ENCODE peak calls at places on chromosomes 16 and 17, in nine cellular contexts. One of them, this sample, is unnamed.

GRCh38 chr16:84461029-84461415 is 43.4 kb downstream of the MEAK7 start:
- DNase-seq in A549: no peak
- DNase-seq in DND-41: no peak
- DNase-seq in PC-9: no peak
- DNase-seq in heart left ventricle: no peak
- DNase-seq in bronchial epithelial cell: no peak
- DNase-seq in body of pancreas: no peak
- DNase-seq in right atrium auricular region: no peak
- DNase-seq in Peyer's patch: no peak
- DNase-seq in this sample: no peak

GRCh38 chr17:81256616-81257015 is 17.5 kb downstream of the NDUFAF8 start:
- DNase-seq in A549: peak
- DNase-seq in DND-41: no peak
- DNase-seq in PC-9: no peak
- DNase-seq in heart left ventricle: no peak
- DNase-seq in bronchial epithelial cell: peak
- DNase-seq in body of pancreas: no peak
- DNase-seq in right atrium auricular region: no peak
- DNase-seq in Peyer's patch: no peak
- DNase-seq in this sample: no peak

GRCh38 chr16:4558026-4558425 is 1.9 kb downstream of the C16orf96 start:
- DNase-seq in A549: no peak
- DNase-seq in DND-41: no peak
- DNase-seq in PC-9: no peak
- DNase-seq in heart left ventricle: no peak
- DNase-seq in bronchial epithelial cell: no peak
- DNase-seq in body of pancreas: no peak
- DNase-seq in right atrium auricular region: no peak
- DNase-seq in Peyer's patch: no peak
- DNase-seq in this sample: no peak

GRCh38 chr16:2086812-2087425 is 39.1 kb downstream of the TSC2 start:
- DNase-seq in A549: no peak
- DNase-seq in DND-41: no peak
- DNase-seq in PC-9: no peak
- DNase-seq in heart left ventricle: no peak
- DNase-seq in bronchial epithelial cell: no peak
- DNase-seq in body of pancreas: no peak
- DNase-seq in right atrium auricular region: no peak
- DNase-seq in Peyer's patch: no peak
- DNase-seq in this sample: no peak

GRCh38 chr16:54242199-54242598 is 44.4 kb downstream of the IRX3 start:
- DNase-seq in A549: no peak
- DNase-seq in DND-41: peak
- DNase-seq in PC-9: peak
- DNase-seq in heart left ventricle: no peak
- DNase-seq in bronchial epithelial cell: no peak
- DNase-seq in body of pancreas: no peak
- DNase-seq in right atrium auricular region: peak
- DNase-seq in Peyer's patch: no peak
- DNase-seq in this sample: no peak

GRCh38 chr17:72677108-72677507 is 415.4 kb downstream of the SLC39A11 start:
- DNase-seq in A549: no peak
- DNase-seq in DND-41: no peak
- DNase-seq in PC-9: no peak
- DNase-seq in heart left ventricle: no peak
- DNase-seq in bronchial epithelial cell: no peak
- DNase-seq in body of pancreas: no peak
- DNase-seq in right atrium auricular region: no peak
- DNase-seq in Peyer's patch: no peak
- DNase-seq in this sample: no peak

GRCh38 chr17:66398617-66399016 is 96.2 kb downstream of the PRKCA start:
- DNase-seq in A549: no peak
- DNase-seq in DND-41: no peak
- DNase-seq in PC-9: no peak
- DNase-seq in heart left ventricle: no peak
- DNase-seq in bronchial epithelial cell: no peak
- DNase-seq in body of pancreas: no peak
- DNase-seq in right atrium auricular region: no peak
- DNase-seq in Peyer's patch: no peak
- DNase-seq in this sample: no peak

GRCh38 chr16:59540621-59541020 is 806.5 kb upstream of the GOT2 start:
- DNase-seq in A549: no peak
- DNase-seq in DND-41: no peak
- DNase-seq in PC-9: no peak
- DNase-seq in heart left ventricle: no peak
- DNase-seq in bronchial epithelial cell: no peak
- DNase-seq in body of pancreas: no peak
- DNase-seq in right atrium auricular region: no peak
- DNase-seq in Peyer's patch: no peak
- DNase-seq in this sample: no peak

GRCh38 chr17:29190039-29190438 is 9.8 kb upstream of the MYO18A start:
- DNase-seq in A549: no peak
- DNase-seq in DND-41: no peak
- DNase-seq in PC-9: no peak
- DNase-seq in heart left ventricle: no peak
- DNase-seq in bronchial epithelial cell: no peak
- DNase-seq in body of pancreas: no peak
- DNase-seq in right atrium auricular region: no peak
- DNase-seq in Peyer's patch: no peak
- DNase-seq in this sample: no peak

GRCh38 chr17:6096201-6097004 is 26.2 kb downstream of the WSCD1 start:
- DNase-seq in A549: no peak
- DNase-seq in DND-41: no peak
- DNase-seq in PC-9: no peak
- DNase-seq in heart left ventricle: no peak
- DNase-seq in bronchial epithelial cell: no peak
- DNase-seq in body of pancreas: no peak
- DNase-seq in right atrium auricular region: no peak
- DNase-seq in Peyer's patch: no peak
- DNase-seq in this sample: no peak

GRCh38 chr17:67818110-67819002 is 6.9 kb upstream of the BPTF start:
- DNase-seq in A549: no peak
- DNase-seq in DND-41: no peak
- DNase-seq in PC-9: peak
- DNase-seq in heart left ventricle: no peak
- DNase-seq in bronchial epithelial cell: no peak
- DNase-seq in body of pancreas: no peak
- DNase-seq in right atrium auricular region: no peak
- DNase-seq in Peyer's patch: peak
- DNase-seq in this sample: peak

GRCh38 chr16:81429045-81429521 is 15.5 kb upstream of the CMIP start:
- DNase-seq in A549: no peak
- DNase-seq in DND-41: no peak
- DNase-seq in PC-9: peak
- DNase-seq in heart left ventricle: peak
- DNase-seq in bronchial epithelial cell: no peak
- DNase-seq in body of pancreas: peak
- DNase-seq in right atrium auricular region: no peak
- DNase-seq in Peyer's patch: peak
- DNase-seq in this sample: no peak

GRCh38 chr16:30464078-30464477 is 8.5 kb upstream of the ITGAL start:
- DNase-seq in A549: no peak
- DNase-seq in DND-41: no peak
- DNase-seq in PC-9: no peak
- DNase-seq in heart left ventricle: no peak
- DNase-seq in bronchial epithelial cell: no peak
- DNase-seq in body of pancreas: no peak
- DNase-seq in right atrium auricular region: no peak
- DNase-seq in Peyer's patch: no peak
- DNase-seq in this sample: no peak

GRCh38 chr17:17215575-17215974 is 9.4 kb upstream of the PLD6 start:
- DNase-seq in A549: no peak
- DNase-seq in DND-41: no peak
- DNase-seq in PC-9: no peak
- DNase-seq in heart left ventricle: no peak
- DNase-seq in bronchial epithelial cell: no peak
- DNase-seq in body of pancreas: no peak
- DNase-seq in right atrium auricular region: no peak
- DNase-seq in Peyer's patch: no peak
- DNase-seq in this sample: no peak

GRCh38 chr17:17213775-17214174 is 7.6 kb upstream of the PLD6 start:
- DNase-seq in A549: no peak
- DNase-seq in DND-41: no peak
- DNase-seq in PC-9: no peak
- DNase-seq in heart left ventricle: no peak
- DNase-seq in bronchial epithelial cell: no peak
- DNase-seq in body of pancreas: no peak
- DNase-seq in right atrium auricular region: no peak
- DNase-seq in Peyer's patch: no peak
- DNase-seq in this sample: no peak

GRCh38 chr17:17216236-17216635 is 10.1 kb upstream of the PLD6 start:
- DNase-seq in A549: no peak
- DNase-seq in DND-41: no peak
- DNase-seq in PC-9: no peak
- DNase-seq in heart left ventricle: no peak
- DNase-seq in bronchial epithelial cell: no peak
- DNase-seq in body of pancreas: no peak
- DNase-seq in right atrium auricular region: no peak
- DNase-seq in Peyer's patch: no peak
- DNase-seq in this sample: no peak

GRCh38 chr17:17214646-17215436 is 8.7 kb upstream of the PLD6 start:
- DNase-seq in A549: no peak
- DNase-seq in DND-41: no peak
- DNase-seq in PC-9: no peak
- DNase-seq in heart left ventricle: peak
- DNase-seq in bronchial epithelial cell: no peak
- DNase-seq in body of pancreas: no peak
- DNase-seq in right atrium auricular region: no peak
- DNase-seq in Peyer's patch: no peak
- DNase-seq in this sample: no peak

DNA sequence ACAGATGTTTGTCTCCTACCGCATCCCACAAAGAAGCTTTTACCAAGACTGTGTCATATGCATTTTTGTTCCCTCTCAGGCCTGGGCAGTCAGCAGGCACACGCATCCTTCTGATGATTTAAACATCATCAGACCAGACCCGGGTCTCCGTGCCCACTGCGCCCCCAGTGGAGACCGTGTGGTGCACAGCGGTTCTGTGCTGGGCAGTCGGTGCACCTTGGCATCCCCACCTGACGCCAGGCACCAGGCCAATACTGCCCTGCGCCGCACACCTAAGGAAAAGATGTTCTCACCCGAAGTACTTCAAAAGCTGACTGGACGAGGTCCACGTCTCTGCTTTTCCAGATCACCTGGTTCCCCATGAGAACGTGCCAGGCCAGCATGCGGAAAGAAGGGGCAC is 10.6 kb upstream of the PLD6 start:
- DNase-seq in A549: peak
- DNase-seq in DND-41: no peak
- DNase-seq in PC-9: no peak
- DNase-seq in heart left ventricle: no peak
- DNase-seq in bronchial epithelial cell: no peak
- DNase-seq in body of pancreas: no peak
- DNase-seq in right atrium auricular region: no peak
- DNase-seq in Peyer's patch: no peak
- DNase-seq in this sample: no peak
- TF ChIP-seq CTCF in A549: peak
- TF ChIP-seq CTCF in DND-41: peak
- TF ChIP-seq CTCF in PC-9: no peak
- TF ChIP-seq CTCF in heart left ventricle: no peak
- TF ChIP-seq CTCF in bronchial epithelial cell: peak
- TF ChIP-seq CTCF in body of pancreas: no peak
- TF ChIP-seq CTCF in right atrium auricular region: no peak
- TF ChIP-seq CTCF in Peyer's patch: no peak
- TF ChIP-seq CTCF in this sample: no peak

GRCh38 chr17:20091161-20092029 is 82.2 kb downstream of the SPECC1 start:
- DNase-seq in A549: no peak
- DNase-seq in DND-41: no peak
- DNase-seq in PC-9: no peak
- DNase-seq in heart left ventricle: peak
- DNase-seq in bronchial epithelial cell: no peak
- DNase-seq in body of pancreas: peak
- DNase-seq in right atrium auricular region: peak
- DNase-seq in Peyer's patch: no peak
- DNase-seq in this sample: no peak
- H3K4me3 ChIP-seq in A549: no peak
- H3K4me3 ChIP-seq in DND-41: no peak
- H3K4me3 ChIP-seq in PC-9: no peak
- H3K4me3 ChIP-seq in heart left ventricle: no peak
- H3K4me3 ChIP-seq in bronchial epithelial cell: no peak
- H3K4me3 ChIP-seq in body of pancreas: no peak
- H3K4me3 ChIP-seq in right atrium auricular region: no peak
- H3K4me3 ChIP-seq in Peyer's patch: no peak
- H3K4me3 ChIP-seq in this sample: no peak

DNA sequence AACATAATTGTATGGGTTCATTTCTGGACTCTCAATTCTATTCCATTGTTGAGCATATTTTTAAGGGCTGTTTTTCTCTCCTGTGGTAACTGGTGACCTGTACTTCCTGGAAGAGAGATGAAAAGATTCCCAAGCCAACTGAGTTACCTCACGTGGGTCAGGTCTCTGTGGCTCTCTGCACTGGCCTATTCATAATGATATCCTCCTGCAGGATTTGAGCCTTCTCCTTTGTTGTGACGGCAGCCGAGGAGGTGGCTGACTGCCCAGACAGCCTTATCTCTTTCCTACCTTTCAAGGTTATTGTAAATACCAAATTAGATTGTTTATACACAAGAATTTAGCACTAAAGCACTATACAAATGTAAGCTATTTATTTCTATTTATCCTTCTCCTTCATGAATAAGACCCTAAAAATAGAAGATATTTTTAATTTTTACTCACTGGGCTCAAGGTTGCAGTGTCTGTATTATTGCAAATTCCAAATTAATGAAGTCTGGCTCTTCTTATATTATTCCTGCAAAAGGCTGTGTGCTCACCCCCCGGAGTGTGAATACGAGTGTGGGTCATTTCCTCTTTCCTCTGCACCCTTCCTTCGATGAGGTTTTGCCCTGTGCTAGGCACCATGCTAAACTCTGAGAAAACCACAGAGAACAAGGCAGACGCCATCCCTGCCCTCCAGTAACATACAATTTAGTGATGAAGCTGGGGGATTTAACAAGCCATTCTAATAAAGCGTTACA is 2.5 kb upstream of the ACE start:
- DNase-seq in A549: no peak
- DNase-seq in DND-41: no peak
- DNase-seq in PC-9: no peak
- DNase-seq in heart left ventricle: peak
- DNase-seq in bronchial epithelial cell: no peak
- DNase-seq in body of pancreas: peak
- DNase-seq in right atrium auricular region: no peak
- DNase-seq in Peyer's patch: no peak
- DNase-seq in this sample: no peak
- TF ChIP-seq CTCF in A549: no peak
- TF ChIP-seq CTCF in DND-41: no peak
- TF ChIP-seq CTCF in PC-9: no peak
- TF ChIP-seq CTCF in heart left ventricle: no peak
- TF ChIP-seq CTCF in bronchial epithelial cell: no peak
- TF ChIP-seq CTCF in body of pancreas: no peak
- TF ChIP-seq CTCF in right atrium auricular region: no peak
- TF ChIP-seq CTCF in Peyer's patch: no peak
- TF ChIP-seq CTCF in this sample: no peak

DNA sequence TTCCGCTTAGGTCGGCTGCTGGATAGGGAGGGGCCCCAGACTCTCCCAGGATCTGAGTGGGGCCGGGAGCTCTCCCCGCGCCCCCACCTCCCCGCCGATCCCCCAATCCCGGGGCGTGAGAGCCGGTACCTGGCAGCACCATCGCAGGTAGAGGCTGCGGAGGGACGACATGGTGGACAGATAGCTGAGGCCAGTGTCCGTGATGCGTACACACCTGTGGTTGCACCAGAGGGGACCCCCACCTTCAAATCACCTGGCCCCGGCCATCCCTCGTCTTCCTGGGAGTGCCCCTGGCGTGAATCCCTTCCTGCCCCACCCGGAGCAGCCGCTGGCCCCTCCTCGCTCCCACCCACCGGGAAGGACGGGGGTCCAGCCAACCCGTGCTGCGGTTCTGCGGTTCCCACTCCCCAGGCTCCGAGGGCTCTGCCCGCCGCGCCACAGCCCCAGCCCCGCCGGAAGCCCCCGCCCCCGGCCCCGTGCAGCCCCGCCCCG is 4.7 kb upstream of the WDR24 start:
- DNase-seq in A549: no peak
- DNase-seq in DND-41: no peak
- DNase-seq in PC-9: no peak
- DNase-seq in heart left ventricle: no peak
- DNase-seq in bronchial epithelial cell: no peak
- DNase-seq in body of pancreas: no peak
- DNase-seq in right atrium auricular region: no peak
- DNase-seq in Peyer's patch: no peak
- DNase-seq in this sample: no peak
- H3K4me3 ChIP-seq in A549: peak
- H3K4me3 ChIP-seq in DND-41: no peak
- H3K4me3 ChIP-seq in PC-9: no peak
- H3K4me3 ChIP-seq in heart left ventricle: no peak
- H3K4me3 ChIP-seq in bronchial epithelial cell: peak
- H3K4me3 ChIP-seq in body of pancreas: no peak
- H3K4me3 ChIP-seq in right atrium auricular region: no peak
- H3K4me3 ChIP-seq in Peyer's patch: peak
- H3K4me3 ChIP-seq in this sample: peak